ENCODE peak calls at places on chromosomes 6 and 20, in five cellular contexts. W is pancreas, V is GM12865, Y is GM12878, A is right lobe of liver. H is an unnamed sample.

GRCh38 chr20:36720510-36720909 is 25.4 kb downstream of the NDRG3 start:
- DNase-seq in W (no peak), V (no peak), Y (no peak), A (no peak), H (peak; percentile 13)

GRCh38 chr6:119587537-119587936 is 238.0 kb upstream of the MAN1A1 start:
- DNase-seq in W (no peak), V (no peak), Y (no peak), A (no peak), H (no peak)

GRCh38 chr6:3205913-3206312 is 21.5 kb downstream of the TUBB2B start:
- DNase-seq in W (no peak), V (peak; percentile 46), Y (no peak), A (no peak), H (peak; percentile 99)

GRCh38 chr6:169205176-169206160 is 48.2 kb downstream of the THBS2 start:
- DNase-seq in W (no peak), V (no peak), Y (no peak), A (no peak), H (no peak)

GRCh38 chr6:169445227-169445626 is 191.6 kb upstream of the THBS2 start:
- DNase-seq in W (no peak), V (no peak), Y (no peak), A (no peak), H (no peak)

GRCh38 chr6:80544500-80545055 is 438.1 kb downstream of the BCKDHB start:
- DNase-seq in W (no peak), V (no peak), Y (no peak), A (no peak), H (no peak)

GRCh38 chr20:4130404-4131189 is 115.2 kb upstream of the RNF24 start:
- DNase-seq in W (no peak), V (no peak), Y (no peak), A (no peak), H (peak; percentile 47)

GRCh38 chr20:2874456-2874855 is 1.2 kb downstream of the PTPRA start:
- DNase-seq in W (no peak), V (peak; percentile 55), Y (no peak), A (no peak), H (peak; percentile 25)

GRCh38 chr20:37290158-37290810 is 829 bp downstream of the MANBAL start:
- DNase-seq in W (no peak), V (no peak), Y (no peak), A (no peak), H (no peak)

GRCh38 chr6:139369568-139370046 is 4.8 kb downstream of the CITED2 start:
- DNase-seq in W (no peak), V (peak; percentile 55), Y (no peak), A (no peak), H (peak; percentile 85)

GRCh38 chr6:169289671-169290408 is 36.2 kb upstream of the THBS2 start:
- DNase-seq in W (no peak), V (no peak), Y (no peak), A (no peak), H (peak; percentile 57)

GRCh38 chr6:127096167-127096566 is 22.3 kb upstream of the RSPO3 start:
- DNase-seq in W (no peak), V (no peak), Y (no peak), A (no peak), H (no peak)

GRCh38 chr6:31952140-31952805 is 6.4 kb downstream of the CFB start:
- DNase-seq in W (peak; percentile 69), V (peak; percentile 27), Y (no peak), A (peak; percentile 69), H (peak; percentile 78)

GRCh38 chr6:35449287-35449881 is 2.8 kb upstream of the FANCE start:
- DNase-seq in W (peak; percentile 20), V (peak; percentile 77), Y (no peak), A (no peak), H (peak; percentile 85)

GRCh38 chr20:10877345-10877744 is 203.5 kb upstream of the JAG1 start:
- DNase-seq in W (no peak), V (no peak), Y (no peak), A (no peak), H (no peak)

GRCh38 chr6:123415844-123416468 is 220.8 kb downstream of the TRDN start:
- DNase-seq in W (no peak), V (peak; percentile 74), Y (no peak), A (no peak), H (peak; percentile 77)

GRCh38 chr6:7542878-7543394 is 1.5 kb downstream of the DSP start:
- DNase-seq in W (peak; percentile 92), V (no peak), Y (no peak), A (peak; percentile 93), H (peak; percentile 57)

GRCh38 chr6:137571854-137572253 is 77.7 kb upstream of the OLIG3 start:
- DNase-seq in W (no peak), V (peak; percentile 70), Y (no peak), A (no peak), H (peak; percentile 45)

GRCh38 chr6:43355862-43356590 is 13.4 kb downstream of the ZNF318 start:
- DNase-seq in W (no peak), V (no peak), Y (no peak), A (no peak), H (peak; percentile 48)

GRCh38 chr6:161498359-161498758 is 224.5 kb upstream of the AGPAT4 start:
- DNase-seq in W (no peak), V (peak; percentile 18), Y (no peak), A (no peak), H (peak; percentile 41)

GRCh38 chr6:137862419-137863125 is 4.5 kb upstream of the TNFAIP3 start:
- DNase-seq in W (no peak), V (no peak), Y (no peak), A (no peak), H (no peak)

GRCh38 chr6:161547617-161548016 is 273.8 kb upstream of the AGPAT4 start:
- DNase-seq in W (no peak), V (no peak), Y (no peak), A (no peak), H (peak; percentile 2)

GRCh38 chr6:151149788-151150187 is 90.0 kb upstream of the AKAP12 start:
- DNase-seq in W (no peak), V (no peak), Y (no peak), A (no peak), H (no peak)

GRCh38 chr20:24001901-24002405 is 13.4 kb upstream of the GGTLC1 start:
- DNase-seq in W (no peak), V (no peak), Y (no peak), A (no peak), H (no peak)

GRCh38 chr6:112639436-112639835 is 292.3 kb downstream of the RFPL4B start:
- DNase-seq in W (no peak), V (no peak), Y (no peak), A (no peak), H (peak; percentile 70)

GRCh38 chr6:147207351-147207750 is 3.1 kb downstream of the STXBP5 start:
- DNase-seq in W (no peak), V (no peak), Y (no peak), A (no peak), H (peak; percentile 51)

GRCh38 chr20:4227085-4227821 is 211.9 kb upstream of the RNF24 start:
- DNase-seq in W (no peak), V (peak; percentile 14), Y (no peak), A (no peak), H (peak; percentile 76)

GRCh38 chr6:51655517-51655916 is 431.9 kb downstream of the PKHD1 start:
- DNase-seq in W (no peak), V (no peak), Y (no peak), A (no peak), H (no peak)

GRCh38 chr6:152048921-152049320 is 241.4 kb downstream of the ESR1 start:
- DNase-seq in W (no peak), V (no peak), Y (no peak), A (no peak), H (no peak)

GRCh38 chr6:64012351-64013060 is 376.9 kb downstream of the PHF3 start:
- DNase-seq in W (no peak), V (peak; percentile 32), Y (no peak), A (no peak), H (peak; percentile 90)

GRCh38 chr6:141212296-141212695 is 920.4 kb upstream of the GJE1 start:
- DNase-seq in W (no peak), V (no peak), Y (no peak), A (no peak), H (no peak)

GRCh38 chr6:5378331-5378730 is 117.0 kb downstream of the FARS2 start:
- DNase-seq in W (no peak), V (no peak), Y (no peak), A (no peak), H (no peak)

DNA sequence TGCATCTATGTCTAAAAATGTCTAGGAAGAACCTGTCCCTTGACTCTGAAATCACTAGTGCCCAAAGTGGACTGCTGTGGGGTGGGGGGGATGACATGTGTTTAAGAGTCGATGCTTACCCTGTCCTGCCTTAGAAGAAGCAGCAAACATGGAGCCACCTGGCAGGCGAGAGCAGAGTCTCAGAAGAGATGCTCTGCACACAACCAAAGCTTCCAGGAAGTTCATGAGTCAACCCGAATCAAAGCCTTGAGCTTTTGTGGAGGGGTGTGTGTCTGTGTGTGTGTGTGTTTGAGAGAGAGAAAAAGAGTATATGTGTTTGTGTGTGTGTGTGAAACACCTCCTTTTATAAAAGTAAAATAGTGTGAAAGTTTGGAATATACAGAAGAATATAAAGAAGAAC is 269.9 kb downstream of the ALDH8A1 start:
- DNase-seq in W (no peak), V (no peak), Y (no peak), A (no peak), H (no peak)
- TF ChIP-seq CTCF in W (no peak), V (no peak), Y (no peak), A (no peak), H (no peak)

DNA sequence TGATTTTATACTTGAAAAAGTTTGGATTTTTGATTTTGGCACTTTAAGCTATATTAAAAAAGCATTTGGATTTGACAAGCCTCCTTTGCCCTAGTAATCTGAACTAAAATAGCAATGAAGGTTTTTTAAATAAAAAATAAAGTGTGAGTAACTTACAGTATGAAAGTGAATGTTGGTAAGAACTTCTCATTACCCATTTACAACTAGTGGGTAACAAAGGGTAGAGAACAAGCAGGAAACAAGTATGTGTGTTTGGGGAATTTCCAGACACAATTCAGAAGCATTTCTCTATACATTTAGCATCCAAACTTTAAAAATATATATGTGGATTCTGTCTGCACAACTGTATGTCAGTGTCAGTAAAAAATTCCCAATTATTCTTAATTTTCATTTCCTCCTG is 2.9 kb downstream of the TMEM30A start:
- DNase-seq in W (no peak), V (peak; percentile 58), Y (no peak), A (no peak), H (no peak)
- H3K4me3 ChIP-seq in W (peak overlapping the region; percentile 78), V (peak overlapping the region; percentile 92), Y (peak overlapping the region; percentile 64), A (no peak overlapping the region), H (peak overlapping the region; percentile 41)

GRCh38 chr6:108968325-108968724 is 120.1 kb downstream of the ARMC2 start:
- DNase-seq in W (no peak), V (no peak), Y (no peak), A (no peak), H (no peak)
- TF ChIP-seq CTCF in W (no peak), V (no peak), Y (no peak), A (no peak), H (no peak)

DNA sequence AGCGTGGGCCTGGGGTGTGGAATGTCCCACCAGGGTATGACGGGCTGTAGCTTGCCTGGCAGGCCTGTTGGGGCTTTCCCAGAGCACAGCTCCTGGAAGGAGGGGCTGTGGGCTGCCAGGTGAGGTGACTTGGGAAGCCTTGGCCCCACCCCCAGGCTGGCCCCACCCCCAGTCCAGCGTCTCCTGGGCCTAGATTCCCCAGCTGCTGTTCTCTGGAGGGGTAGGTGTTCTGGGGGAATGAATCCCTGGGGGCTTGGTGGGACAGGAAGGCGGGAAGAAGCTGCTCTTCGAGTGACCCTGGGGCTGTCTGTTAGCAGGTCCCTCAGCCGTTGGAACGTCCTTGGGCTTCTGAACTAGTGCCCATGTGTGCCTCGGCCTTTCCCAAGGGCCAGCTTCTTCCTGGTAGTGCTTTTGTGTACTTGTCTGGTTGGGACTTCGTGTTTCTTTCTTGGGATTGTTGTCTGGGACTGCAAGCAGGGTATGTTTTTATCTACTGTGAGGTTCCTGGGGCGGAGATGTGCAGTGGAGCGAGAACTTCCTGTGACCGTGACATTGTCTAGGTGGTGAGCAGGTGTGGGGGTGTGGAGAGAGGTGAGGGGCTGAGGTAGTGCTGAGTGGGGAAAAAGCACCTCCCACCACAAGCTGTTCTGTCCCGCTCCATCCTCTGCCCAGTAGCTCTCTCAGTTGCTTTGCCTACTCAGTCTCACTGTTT is 1.4 kb upstream of the DDR1 start:
- DNase-seq in W (peak; percentile 93), V (peak; percentile 73), Y (peak; percentile 59), A (peak; percentile 48), H (no peak)
- H3K4me3 ChIP-seq in W (peak overlapping the region; percentile 75), V (peak overlapping the region; percentile 59), Y (peak overlapping the region; percentile 75), A (no peak overlapping the region), H (no peak overlapping the region)